ENCODE peak calls at places on chromosomes 7 and 10, in nine cellular contexts. One of them, this sample, is unnamed.

GRCh38 chr7:151252961-151253691 is 4.6 kb upstream of the SMARCD3 start:
- DNase-seq in endodermal cell: peak
- DNase-seq in G401: no peak
- DNase-seq in endothelial cell: no peak
- DNase-seq in astrocyte of the spinal cord: no peak
- DNase-seq in pancreas: peak
- DNase-seq in transverse colon: no peak
- DNase-seq in CD4-positive, alpha-beta T cell: no peak
- DNase-seq in iPS-NIHi11: peak
- DNase-seq in this sample: peak

GRCh38 chr10:48608279-48608681 is 3.4 kb upstream of the ARHGAP22 start:
- DNase-seq in astrocyte of the spinal cord: no peak
- DNase-seq in CD4-positive, alpha-beta T cell: no peak
- DNase-seq in G401: peak
- DNase-seq in endothelial cell: peak
- DNase-seq in transverse colon: peak
- DNase-seq in iPS-NIHi11: peak
- DNase-seq in endodermal cell: peak
- DNase-seq in pancreas: no peak
- DNase-seq in this sample: peak

GRCh38 chr7:43439631-43440401 is 143.1 kb upstream of the STK17A start:
- DNase-seq in endodermal cell: peak
- DNase-seq in G401: peak
- DNase-seq in transverse colon: peak
- DNase-seq in iPS-NIHi11: peak
- DNase-seq in endothelial cell: peak
- DNase-seq in CD4-positive, alpha-beta T cell: peak
- DNase-seq in pancreas: peak
- DNase-seq in astrocyte of the spinal cord: peak
- DNase-seq in this sample: peak

GRCh38 chr10:131983780-131984179 is 2.1 kb upstream of the BNIP3 start:
- DNase-seq in endothelial cell: no peak
- DNase-seq in endodermal cell: no peak
- DNase-seq in pancreas: no peak
- DNase-seq in transverse colon: no peak
- DNase-seq in astrocyte of the spinal cord: peak
- DNase-seq in iPS-NIHi11: no peak
- DNase-seq in G401: peak
- DNase-seq in CD4-positive, alpha-beta T cell: no peak
- DNase-seq in this sample: no peak

GRCh38 chr7:112162161-112163020 is 43.8 kb downstream of the DOCK4 start:
- DNase-seq in pancreas: no peak
- DNase-seq in transverse colon: no peak
- DNase-seq in endothelial cell: peak
- DNase-seq in G401: peak
- DNase-seq in endodermal cell: peak
- DNase-seq in iPS-NIHi11: peak
- DNase-seq in astrocyte of the spinal cord: peak
- DNase-seq in CD4-positive, alpha-beta T cell: no peak
- DNase-seq in this sample: peak

GRCh38 chr7:5827755-5828154 is 46.3 kb upstream of the RNF216 start:
- DNase-seq in endodermal cell: peak
- DNase-seq in transverse colon: peak
- DNase-seq in iPS-NIHi11: peak
- DNase-seq in astrocyte of the spinal cord: no peak
- DNase-seq in pancreas: peak
- DNase-seq in endothelial cell: peak
- DNase-seq in G401: peak
- DNase-seq in CD4-positive, alpha-beta T cell: peak
- DNase-seq in this sample: peak

GRCh38 chr7:86644282-86645173 is 819 bp downstream of the GRM3 start:
- DNase-seq in iPS-NIHi11: peak
- DNase-seq in astrocyte of the spinal cord: no peak
- DNase-seq in G401: no peak
- DNase-seq in endodermal cell: peak
- DNase-seq in transverse colon: no peak
- DNase-seq in CD4-positive, alpha-beta T cell: no peak
- DNase-seq in pancreas: peak
- DNase-seq in endothelial cell: peak
- DNase-seq in this sample: peak

GRCh38 chr7:108340856-108341411 is 115.3 kb downstream of the NRCAM start:
- DNase-seq in endothelial cell: no peak
- DNase-seq in astrocyte of the spinal cord: no peak
- DNase-seq in iPS-NIHi11: no peak
- DNase-seq in transverse colon: no peak
- DNase-seq in G401: no peak
- DNase-seq in pancreas: peak
- DNase-seq in CD4-positive, alpha-beta T cell: no peak
- DNase-seq in endodermal cell: no peak
- DNase-seq in this sample: no peak

GRCh38 chr7:55092186-55092976 is 73.6 kb downstream of the EGFR start:
- DNase-seq in astrocyte of the spinal cord: no peak
- DNase-seq in pancreas: no peak
- DNase-seq in CD4-positive, alpha-beta T cell: no peak
- DNase-seq in G401: no peak
- DNase-seq in transverse colon: no peak
- DNase-seq in endothelial cell: no peak
- DNase-seq in iPS-NIHi11: no peak
- DNase-seq in endodermal cell: no peak
- DNase-seq in this sample: no peak

GRCh38 chr10:77681839-77682238 is 44.2 kb upstream of the KCNMA1 start:
- DNase-seq in pancreas: no peak
- DNase-seq in endodermal cell: peak
- DNase-seq in iPS-NIHi11: no peak
- DNase-seq in endothelial cell: no peak
- DNase-seq in G401: no peak
- DNase-seq in transverse colon: no peak
- DNase-seq in astrocyte of the spinal cord: no peak
- DNase-seq in CD4-positive, alpha-beta T cell: no peak
- DNase-seq in this sample: no peak

GRCh38 chr7:75621124-75621523 is 117.6 kb downstream of the HIP1 start:
- DNase-seq in transverse colon: no peak
- DNase-seq in CD4-positive, alpha-beta T cell: no peak
- DNase-seq in astrocyte of the spinal cord: no peak
- DNase-seq in G401: no peak
- DNase-seq in endodermal cell: no peak
- DNase-seq in endothelial cell: no peak
- DNase-seq in pancreas: no peak
- DNase-seq in iPS-NIHi11: no peak
- DNase-seq in this sample: no peak

GRCh38 chr7:7577888-7578287 is 11.2 kb downstream of the MIOS start:
- DNase-seq in G401: no peak
- DNase-seq in endothelial cell: no peak
- DNase-seq in iPS-NIHi11: no peak
- DNase-seq in astrocyte of the spinal cord: no peak
- DNase-seq in endodermal cell: no peak
- DNase-seq in pancreas: no peak
- DNase-seq in transverse colon: no peak
- DNase-seq in CD4-positive, alpha-beta T cell: no peak
- DNase-seq in this sample: no peak

GRCh38 chr7:128868624-128869137 is 6.0 kb downstream of the ATP6V1F start:
- DNase-seq in endothelial cell: no peak
- DNase-seq in endodermal cell: peak
- DNase-seq in pancreas: no peak
- DNase-seq in transverse colon: no peak
- DNase-seq in CD4-positive, alpha-beta T cell: no peak
- DNase-seq in iPS-NIHi11: no peak
- DNase-seq in astrocyte of the spinal cord: no peak
- DNase-seq in G401: no peak
- DNase-seq in this sample: no peak

GRCh38 chr7:1087952-1088920 is at the start of gene GPER1:
- DNase-seq in CD4-positive, alpha-beta T cell: no peak
- DNase-seq in endodermal cell: peak
- DNase-seq in G401: peak
- DNase-seq in iPS-NIHi11: peak
- DNase-seq in pancreas: peak
- DNase-seq in endothelial cell: no peak
- DNase-seq in transverse colon: peak
- DNase-seq in astrocyte of the spinal cord: peak
- DNase-seq in this sample: peak

GRCh38 chr7:34727464-34727995 is 69.5 kb downstream of the NPSR1 start:
- DNase-seq in transverse colon: no peak
- DNase-seq in G401: peak
- DNase-seq in astrocyte of the spinal cord: no peak
- DNase-seq in endothelial cell: no peak
- DNase-seq in endodermal cell: no peak
- DNase-seq in CD4-positive, alpha-beta T cell: no peak
- DNase-seq in iPS-NIHi11: no peak
- DNase-seq in pancreas: no peak
- DNase-seq in this sample: no peak

GRCh38 chr10:46545861-46546590 is 10.4 kb downstream of the GPRIN2 start:
- DNase-seq in iPS-NIHi11: no peak
- DNase-seq in pancreas: no peak
- DNase-seq in transverse colon: no peak
- DNase-seq in endodermal cell: peak
- DNase-seq in endothelial cell: no peak
- DNase-seq in CD4-positive, alpha-beta T cell: no peak
- DNase-seq in astrocyte of the spinal cord: no peak
- DNase-seq in G401: no peak
- DNase-seq in this sample: no peak

GRCh38 chr10:91227576-91227975 is 7.1 kb downstream of the PCGF5 start:
- DNase-seq in G401: no peak
- DNase-seq in transverse colon: no peak
- DNase-seq in CD4-positive, alpha-beta T cell: no peak
- DNase-seq in endothelial cell: no peak
- DNase-seq in pancreas: no peak
- DNase-seq in endodermal cell: no peak
- DNase-seq in astrocyte of the spinal cord: no peak
- DNase-seq in iPS-NIHi11: no peak
- DNase-seq in this sample: no peak

GRCh38 chr7:29866490-29866930 is 60.2 kb downstream of the WIPF3 start:
- DNase-seq in endodermal cell: no peak
- DNase-seq in astrocyte of the spinal cord: peak
- DNase-seq in pancreas: peak
- DNase-seq in transverse colon: no peak
- DNase-seq in iPS-NIHi11: no peak
- DNase-seq in endothelial cell: no peak
- DNase-seq in CD4-positive, alpha-beta T cell: no peak
- DNase-seq in G401: peak
- DNase-seq in this sample: no peak

GRCh38 chr10:129033790-129034272 is 433.2 kb upstream of the MGMT start:
- DNase-seq in transverse colon: no peak
- DNase-seq in endothelial cell: no peak
- DNase-seq in CD4-positive, alpha-beta T cell: no peak
- DNase-seq in astrocyte of the spinal cord: no peak
- DNase-seq in iPS-NIHi11: no peak
- DNase-seq in pancreas: no peak
- DNase-seq in endodermal cell: peak
- DNase-seq in G401: no peak
- DNase-seq in this sample: no peak

GRCh38 chr10:131773321-131773988 is 127.4 kb upstream of the PPP2R2D start:
- DNase-seq in transverse colon: no peak
- DNase-seq in pancreas: no peak
- DNase-seq in G401: no peak
- DNase-seq in astrocyte of the spinal cord: no peak
- DNase-seq in endodermal cell: peak
- DNase-seq in endothelial cell: no peak
- DNase-seq in CD4-positive, alpha-beta T cell: no peak
- DNase-seq in iPS-NIHi11: no peak
- DNase-seq in this sample: no peak

GRCh38 chr7:19442016-19442785 is 266.6 kb downstream of the POLR1F start:
- DNase-seq in G401: no peak
- DNase-seq in CD4-positive, alpha-beta T cell: no peak
- DNase-seq in iPS-NIHi11: peak
- DNase-seq in pancreas: no peak
- DNase-seq in transverse colon: no peak
- DNase-seq in endodermal cell: peak
- DNase-seq in astrocyte of the spinal cord: peak
- DNase-seq in endothelial cell: peak
- DNase-seq in this sample: peak

GRCh38 chr7:30920021-30920583 is 8.4 kb downstream of the AQP1 start:
- DNase-seq in pancreas: no peak
- DNase-seq in iPS-NIHi11: no peak
- DNase-seq in transverse colon: peak
- DNase-seq in astrocyte of the spinal cord: no peak
- DNase-seq in endothelial cell: no peak
- DNase-seq in CD4-positive, alpha-beta T cell: no peak
- DNase-seq in endodermal cell: peak
- DNase-seq in G401: no peak
- DNase-seq in this sample: no peak

GRCh38 chr10:92031580-92031979 is 108.0 kb downstream of the BTAF1 start:
- DNase-seq in astrocyte of the spinal cord: no peak
- DNase-seq in endodermal cell: no peak
- DNase-seq in G401: no peak
- DNase-seq in CD4-positive, alpha-beta T cell: no peak
- DNase-seq in pancreas: no peak
- DNase-seq in endothelial cell: no peak
- DNase-seq in transverse colon: no peak
- DNase-seq in iPS-NIHi11: no peak
- DNase-seq in this sample: no peak

GRCh38 chr10:132391372-132392020 is 5.5 kb upstream of the PWWP2B start:
- DNase-seq in iPS-NIHi11: no peak
- DNase-seq in endothelial cell: no peak
- DNase-seq in endodermal cell: no peak
- DNase-seq in CD4-positive, alpha-beta T cell: no peak
- DNase-seq in G401: no peak
- DNase-seq in transverse colon: peak
- DNase-seq in pancreas: no peak
- DNase-seq in astrocyte of the spinal cord: no peak
- DNase-seq in this sample: no peak

GRCh38 chr10:92241158-92241500 is 49.7 kb downstream of the CPEB3 start:
- DNase-seq in endodermal cell: peak
- DNase-seq in CD4-positive, alpha-beta T cell: no peak
- DNase-seq in G401: peak
- DNase-seq in pancreas: peak
- DNase-seq in endothelial cell: peak
- DNase-seq in astrocyte of the spinal cord: no peak
- DNase-seq in iPS-NIHi11: no peak
- DNase-seq in transverse colon: peak
- DNase-seq in this sample: peak

GRCh38 chr7:22601812-22602568 is 102.0 kb upstream of the STEAP1B start:
- DNase-seq in pancreas: no peak
- DNase-seq in astrocyte of the spinal cord: peak
- DNase-seq in G401: no peak
- DNase-seq in endothelial cell: no peak
- DNase-seq in transverse colon: no peak
- DNase-seq in endodermal cell: peak
- DNase-seq in iPS-NIHi11: no peak
- DNase-seq in CD4-positive, alpha-beta T cell: no peak
- DNase-seq in this sample: peak

GRCh38 chr7:64559206-64559605 is 3.7 kb downstream of the ZNF680 start:
- DNase-seq in G401: no peak
- DNase-seq in pancreas: no peak
- DNase-seq in endothelial cell: no peak
- DNase-seq in transverse colon: no peak
- DNase-seq in CD4-positive, alpha-beta T cell: no peak
- DNase-seq in iPS-NIHi11: no peak
- DNase-seq in astrocyte of the spinal cord: peak
- DNase-seq in endodermal cell: no peak
- DNase-seq in this sample: no peak

This sample was measured in mesendoderm.